ENCODE peak calls at places on chromosomes 5 and 9, in six cellular contexts. L is heart right ventricle, U is psoas muscle, E is pancreas, I is H9, Z is hepatocyte. P is an unnamed sample.

GRCh38 chr5:1382248-1382700 is 37.4 kb upstream of the CLPTM1L start:
- DNase-seq in L (no peak), U (peak; percentile 35), E (no peak), I (no peak), Z (no peak), P (no peak)

GRCh38 chr9:133935328-133936040 is 56.6 kb downstream of the VAV2 start:
- DNase-seq in L (peak; percentile 76), U (peak; percentile 81), E (peak; percentile 80), I (no peak), Z (peak; percentile 40), P (peak; percentile 63)

GRCh38 chr5:132059696-132060500 is 557 bp upstream of the IL3 start:
- DNase-seq in L (no peak), U (peak; percentile 34), E (no peak), I (peak; percentile 25), Z (no peak), P (no peak)

GRCh38 chr9:118522093-118523028 is 818.2 kb downstream of the TLR4 start:
- DNase-seq in L (peak; percentile 15), U (no peak), E (no peak), I (peak; percentile 90), Z (peak; percentile 74), P (peak; percentile 19)

GRCh38 chr9:131423171-131423581 is 29.3 kb downstream of the PRRC2B start:
- DNase-seq in L (peak; percentile 52), U (peak; percentile 72), E (peak; percentile 52), I (peak; percentile 82), Z (peak; percentile 78), P (peak; percentile 58)

GRCh38 chr5:14061106-14061505 is 82.0 kb upstream of the TRIO start:
- DNase-seq in L (no peak), U (no peak), E (no peak), I (peak; percentile 38), Z (no peak), P (no peak)

GRCh38 chr5:176748967-176749935 is 61.1 kb upstream of the UNC5A start:
- DNase-seq in L (no peak), U (no peak), E (no peak), I (no peak), Z (no peak), P (peak; percentile 13)

GRCh38 chr9:111096051-111096450 is 57.8 kb upstream of the LPAR1 start:
- DNase-seq in L (no peak), U (no peak), E (no peak), I (no peak), Z (no peak), P (no peak)

GRCh38 chr5:138722518-138722917 is 30.7 kb upstream of the CTNNA1 start:
- DNase-seq in L (no peak), U (no peak), E (no peak), I (peak; percentile 73), Z (no peak), P (no peak)

GRCh38 chr5:168088415-168089165 is 202.9 kb upstream of the WWC1 start:
- DNase-seq in L (no peak), U (no peak), E (no peak), I (no peak), Z (no peak), P (no peak)

GRCh38 chr5:168089201-168089887 is 202.1 kb upstream of the WWC1 start:
- DNase-seq in L (no peak), U (no peak), E (no peak), I (no peak), Z (no peak), P (no peak)

GRCh38 chr5:168085321-168086040 is 206.0 kb upstream of the WWC1 start:
- DNase-seq in L (no peak), U (no peak), E (no peak), I (no peak), Z (no peak), P (no peak)

GRCh38 chr5:168086736-168087135 is 204.7 kb upstream of the WWC1 start:
- DNase-seq in L (no peak), U (no peak), E (no peak), I (no peak), Z (no peak), P (no peak)

GRCh38 chr5:168086104-168086610 is 205.3 kb upstream of the WWC1 start:
- DNase-seq in L (no peak), U (no peak), E (peak; percentile 12), I (no peak), Z (peak; percentile 72), P (peak; percentile 66)
- TF ChIP-seq CTCF in L (no peak), U (no peak), E (no peak), I (peak; percentile 33), Z (peak; percentile 10), P (no peak)

GRCh38 chr9:94868462-94868861 is 142.0 kb downstream of the AOPEP start:
- DNase-seq in L (no peak), U (no peak), E (no peak), I (no peak), Z (no peak), P (no peak)
- H3K4me1 ChIP-seq in L (peaks cover 76% of the 10 kb centered on the region), U (peaks cover 92% of the 10 kb centered on the region), E (peaks cover 20% of the 10 kb centered on the region), I (peaks cover 5% of the 10 kb centered on the region), Z (peaks cover 46% of the 10 kb centered on the region), P (no peaks in the 10 kb centered on the region)

DNA sequence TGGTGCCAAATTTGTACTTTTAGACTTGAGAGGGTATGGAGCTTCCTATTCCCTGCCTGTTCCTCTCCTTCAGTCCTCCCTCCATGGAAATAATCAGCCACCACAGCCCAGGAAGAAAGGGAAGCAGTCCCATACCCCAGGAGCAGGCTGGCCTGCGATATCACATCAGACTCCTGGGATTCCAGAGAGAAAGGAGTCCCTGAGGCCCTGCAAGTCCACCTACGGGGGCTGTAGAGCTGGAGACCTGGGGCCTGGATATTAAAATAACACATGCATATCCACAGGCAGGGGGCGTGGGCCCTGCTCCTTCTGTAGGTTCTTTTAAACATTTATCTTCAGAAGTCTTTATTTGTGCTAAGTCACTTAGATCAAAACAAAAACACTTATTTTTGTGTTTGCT is 117.2 kb downstream of the TMEM174 start:
- DNase-seq in L (no peak), U (no peak), E (no peak), I (no peak), Z (no peak), P (no peak)
- TF ChIP-seq CTCF in L (no peak), U (no peak), E (no peak), I (no peak), Z (no peak), P (no peak)

GRCh38 chr5:156481741-156482140 is 154.8 kb downstream of the SGCD start:
- DNase-seq in L (no peak), U (no peak), E (no peak), I (no peak), Z (no peak), P (no peak)

GRCh38 chr5:156482816-156483215 is 155.9 kb downstream of the SGCD start:
- DNase-seq in L (no peak), U (no peak), E (no peak), I (no peak), Z (no peak), P (no peak)

GRCh38 chr5:156477196-156477595 is 150.2 kb downstream of the SGCD start:
- DNase-seq in L (no peak), U (no peak), E (no peak), I (no peak), Z (no peak), P (no peak)

GRCh38 chr5:156476704-156477103 is 149.7 kb downstream of the SGCD start:
- DNase-seq in L (no peak), U (no peak), E (no peak), I (no peak), Z (no peak), P (no peak)

GRCh38 chr5:156479864-156480263 is 152.9 kb downstream of the SGCD start:
- DNase-seq in L (no peak), U (peak; percentile 66), E (no peak), I (no peak), Z (no peak), P (peak; percentile 27)
- H3K4me1 ChIP-seq in L (peaks cover 46% of the 10 kb centered on the region), U (peaks cover 39% of the 10 kb centered on the region), E (no peaks in the 10 kb centered on the region), I (no peaks in the 10 kb centered on the region), Z (peaks cover 8% of the 10 kb centered on the region), P (no peaks in the 10 kb centered on the region)

DNA sequence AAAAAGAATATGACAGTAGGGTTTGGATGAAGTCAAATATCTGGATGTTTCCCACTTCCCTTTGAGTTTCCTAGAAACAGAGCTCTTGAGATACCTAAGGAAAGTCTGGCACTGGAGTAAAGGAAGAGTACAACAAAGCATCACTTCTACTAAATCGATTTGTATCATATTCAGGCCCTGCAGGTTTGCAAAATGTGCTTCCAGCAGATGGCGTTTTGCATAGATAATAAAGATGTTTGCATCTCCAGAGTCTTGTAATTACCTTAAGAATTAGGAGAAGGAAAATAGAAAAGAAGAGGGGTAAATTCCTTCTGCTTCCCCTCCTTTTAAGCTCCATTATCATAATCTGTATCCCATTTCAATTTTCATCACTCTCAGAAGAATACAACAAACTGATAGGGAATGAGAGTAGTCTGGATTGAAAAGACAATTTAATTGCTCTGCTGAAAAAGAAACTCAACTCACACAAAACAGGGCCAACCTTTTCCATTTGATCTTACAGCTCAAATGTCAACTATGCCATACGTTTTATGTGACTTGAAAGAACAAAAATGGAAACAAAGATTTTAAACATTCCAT is 380.4 kb downstream of the PTPRD start:
- DNase-seq in L (no peak), U (no peak), E (no peak), I (no peak), Z (peak; percentile 6), P (no peak)
- TF ChIP-seq CTCF in L (no peak), U (no peak), E (no peak), I (peak; percentile 29), Z (peak; percentile 48), P (no peak)

DNA sequence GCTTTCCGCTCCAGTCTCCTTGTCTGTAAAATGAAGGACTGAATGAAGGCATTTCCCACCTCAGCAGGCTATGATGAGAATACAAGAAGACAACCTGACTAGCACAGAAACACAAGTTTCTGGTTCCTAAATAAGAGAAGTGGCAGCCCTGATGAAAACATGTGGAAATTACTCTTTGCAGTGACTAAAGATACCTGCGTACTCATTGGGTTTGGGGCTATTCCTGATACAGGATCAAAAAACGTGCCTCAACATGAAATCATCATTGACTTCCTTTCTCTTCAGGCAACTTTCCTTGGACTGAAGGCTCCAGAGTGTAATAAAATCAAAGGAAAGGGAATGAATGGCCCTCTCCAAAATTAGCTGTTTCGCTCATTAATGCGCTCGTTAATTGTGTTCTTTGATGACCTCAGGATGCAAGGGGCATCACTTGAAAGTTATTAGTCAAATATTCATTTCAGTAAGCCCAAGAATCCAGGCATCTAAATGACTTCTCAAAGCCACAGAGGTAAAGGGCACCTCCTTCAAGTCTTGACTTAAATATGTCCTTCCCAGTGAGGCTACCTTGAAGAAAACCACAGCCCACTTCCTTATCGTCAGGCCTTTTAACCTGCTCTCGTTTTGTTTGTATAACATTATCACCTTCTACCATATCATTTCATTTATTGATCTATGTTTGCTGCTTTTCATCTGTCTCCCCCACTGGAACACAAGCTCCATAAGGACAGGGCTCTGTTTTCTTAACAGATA is 68.9 kb downstream of the RASEF start:
- DNase-seq in L (no peak), U (no peak), E (no peak), I (no peak), Z (no peak), P (no peak)
- H3K4me1 ChIP-seq in L (peaks cover 5% of the 10 kb centered on the region), U (no peaks in the 10 kb centered on the region), E (no peaks in the 10 kb centered on the region), I (peaks cover 5% of the 10 kb centered on the region), Z (peaks cover 4% of the 10 kb centered on the region), P (no peaks in the 10 kb centered on the region)

GRCh38 chr5:150112211-150113046 is 26.1 kb upstream of the CSF1R start:
- DNase-seq in L (peak; percentile 57), U (peak; percentile 78), E (no peak), I (peak; percentile 28), Z (peak; percentile 41), P (peak; percentile 38)

GRCh38 chr5:150108711-150109605 is 22.6 kb upstream of the CSF1R start:
- DNase-seq in L (no peak), U (no peak), E (no peak), I (no peak), Z (no peak), P (peak; percentile 16)

GRCh38 chr5:150107909-150108447 is 21.6 kb upstream of the CSF1R start:
- DNase-seq in L (no peak), U (no peak), E (no peak), I (no peak), Z (peak; percentile 56), P (peak; percentile 57)

GRCh38 chr5:150111121-150111520 is 24.8 kb upstream of the CSF1R start:
- DNase-seq in L (no peak), U (no peak), E (no peak), I (no peak), Z (no peak), P (no peak)

GRCh38 chr5:150109921-150110320 is 23.6 kb upstream of the CSF1R start:
- DNase-seq in L (no peak), U (no peak), E (no peak), I (peak; percentile 59), Z (peak; percentile 41), P (no peak)
- TF ChIP-seq CTCF in L (no peak), U (no peak), E (no peak), I (no peak), Z (no peak), P (no peak)